ENCODE peak calls at places on chromosomes 6 and 20, in five cellular contexts. One of them, this sample, is unnamed.

GRCh38 chr6:110352603-110353303 is 5.4 kb downstream of the METTL24 start:
- DNase-seq in amniotic stem cell: no peak
- DNase-seq in NCI-H1694 treated with DMSO at 0.1 percent for 48 hours: no peak
- DNase-seq in myocyte: no peak
- DNase-seq in amygdala: no peak
- DNase-seq in this sample: no peak

GRCh38 chr6:118335325-118335724 is 212.8 kb upstream of the PLN start:
- DNase-seq in myocyte: peak; percentile 41
- DNase-seq in NCI-H1694 treated with DMSO at 0.1 percent for 48 hours: no peak
- DNase-seq in amniotic stem cell: no peak
- DNase-seq in amygdala: no peak
- DNase-seq in this sample: no peak

GRCh38 chr6:119791746-119792145 is 442.2 kb upstream of the MAN1A1 start:
- DNase-seq in amniotic stem cell: no peak
- DNase-seq in NCI-H1694 treated with DMSO at 0.1 percent for 48 hours: no peak
- DNase-seq in amygdala: no peak
- DNase-seq in myocyte: peak; percentile 5
- DNase-seq in this sample: no peak

GRCh38 chr6:136166815-136167214 is 83.3 kb downstream of the MTFR2 start:
- DNase-seq in NCI-H1694 treated with DMSO at 0.1 percent for 48 hours: no peak
- DNase-seq in amniotic stem cell: no peak
- DNase-seq in amygdala: no peak
- DNase-seq in myocyte: peak; percentile 7
- DNase-seq in this sample: no peak

GRCh38 chr6:7137335-7138106 is 29.8 kb downstream of the RREB1 start:
- DNase-seq in myocyte: peak; percentile 76
- DNase-seq in amniotic stem cell: no peak
- DNase-seq in NCI-H1694 treated with DMSO at 0.1 percent for 48 hours: no peak
- DNase-seq in amygdala: no peak
- DNase-seq in this sample: peak; percentile 56

GRCh38 chr6:101454106-101454676 is 60.7 kb downstream of the GRIK2 start:
- DNase-seq in myocyte: no peak
- DNase-seq in NCI-H1694 treated with DMSO at 0.1 percent for 48 hours: no peak
- DNase-seq in amniotic stem cell: no peak
- DNase-seq in amygdala: no peak
- DNase-seq in this sample: no peak

GRCh38 chr20:10730629-10731183 is 56.9 kb upstream of the JAG1 start:
- DNase-seq in amygdala: no peak
- DNase-seq in amniotic stem cell: no peak
- DNase-seq in NCI-H1694 treated with DMSO at 0.1 percent for 48 hours: no peak
- DNase-seq in myocyte: no peak
- DNase-seq in this sample: no peak

GRCh38 chr6:137415127-137415833 is 78.9 kb downstream of the OLIG3 start:
- DNase-seq in amniotic stem cell: peak; percentile 58
- DNase-seq in myocyte: peak; percentile 71
- DNase-seq in NCI-H1694 treated with DMSO at 0.1 percent for 48 hours: no peak
- DNase-seq in amygdala: no peak
- DNase-seq in this sample: peak; percentile 61

GRCh38 chr20:51037499-51038110 is 14.7 kb upstream of the KCNG1 start:
- DNase-seq in amygdala: no peak
- DNase-seq in myocyte: no peak
- DNase-seq in amniotic stem cell: no peak
- DNase-seq in NCI-H1694 treated with DMSO at 0.1 percent for 48 hours: peak; percentile 95
- DNase-seq in this sample: no peak

GRCh38 chr20:61263084-61263695 is 11.1 kb downstream of the CDH4 start:
- DNase-seq in amniotic stem cell: no peak
- DNase-seq in amygdala: no peak
- DNase-seq in NCI-H1694 treated with DMSO at 0.1 percent for 48 hours: no peak
- DNase-seq in myocyte: peak; percentile 13
- DNase-seq in this sample: peak; percentile 4

GRCh38 chr20:58054744-58055373 is 173.6 kb downstream of the ANKRD60 start:
- DNase-seq in amniotic stem cell: no peak
- DNase-seq in amygdala: no peak
- DNase-seq in myocyte: no peak
- DNase-seq in NCI-H1694 treated with DMSO at 0.1 percent for 48 hours: no peak
- DNase-seq in this sample: no peak

GRCh38 chr6:149306967-149307366 is 10.5 kb upstream of the TAB2 start:
- DNase-seq in amygdala: no peak
- DNase-seq in amniotic stem cell: no peak
- DNase-seq in NCI-H1694 treated with DMSO at 0.1 percent for 48 hours: no peak
- DNase-seq in myocyte: peak; percentile 27
- DNase-seq in this sample: no peak

GRCh38 chr6:129429953-129430352 is 280.0 kb downstream of the ARHGAP18 start:
- DNase-seq in amniotic stem cell: no peak
- DNase-seq in amygdala: no peak
- DNase-seq in NCI-H1694 treated with DMSO at 0.1 percent for 48 hours: no peak
- DNase-seq in myocyte: no peak
- DNase-seq in this sample: no peak

GRCh38 chr20:37376791-37377190 is 30.9 kb downstream of the SRC start:
- DNase-seq in amygdala: no peak
- DNase-seq in NCI-H1694 treated with DMSO at 0.1 percent for 48 hours: no peak
- DNase-seq in myocyte: no peak
- DNase-seq in amniotic stem cell: no peak
- DNase-seq in this sample: no peak

GRCh38 chr6:44247338-44248302 is 719 bp downstream of the HSP90AB1 start:
- DNase-seq in NCI-H1694 treated with DMSO at 0.1 percent for 48 hours: no peak
- DNase-seq in myocyte: peak; percentile 77
- DNase-seq in amygdala: no peak
- DNase-seq in amniotic stem cell: no peak
- DNase-seq in this sample: peak; percentile 83

GRCh38 chr20:7285918-7286556 is 518.6 kb downstream of the BMP2 start:
- DNase-seq in amygdala: peak; percentile 6
- DNase-seq in myocyte: peak; percentile 82
- DNase-seq in amniotic stem cell: peak; percentile 55
- DNase-seq in NCI-H1694 treated with DMSO at 0.1 percent for 48 hours: peak; percentile 73
- DNase-seq in this sample: no peak

GRCh38 chr20:63534427-63534830 is 2.7 kb downstream of the PTK6 start:
- DNase-seq in amniotic stem cell: no peak
- DNase-seq in myocyte: no peak
- DNase-seq in amygdala: no peak
- DNase-seq in NCI-H1694 treated with DMSO at 0.1 percent for 48 hours: no peak
- DNase-seq in this sample: no peak

GRCh38 chr6:293185-294174 is 1.2 kb downstream of the DUSP22 start:
- DNase-seq in NCI-H1694 treated with DMSO at 0.1 percent for 48 hours: no peak
- DNase-seq in myocyte: peak; percentile 70
- DNase-seq in amygdala: no peak
- DNase-seq in amniotic stem cell: no peak
- DNase-seq in this sample: no peak

GRCh38 chr20:12570371-12570770 is 438.4 kb upstream of the SPTLC3 start:
- DNase-seq in amygdala: no peak
- DNase-seq in NCI-H1694 treated with DMSO at 0.1 percent for 48 hours: peak; percentile 47
- DNase-seq in myocyte: no peak
- DNase-seq in amniotic stem cell: no peak
- DNase-seq in this sample: no peak

GRCh38 chr20:62835931-62836861 is 19.3 kb downstream of the COL9A3 start:
- DNase-seq in myocyte: no peak
- DNase-seq in amygdala: no peak
- DNase-seq in NCI-H1694 treated with DMSO at 0.1 percent for 48 hours: no peak
- DNase-seq in amniotic stem cell: no peak
- DNase-seq in this sample: no peak

GRCh38 chr6:70531133-70531532 is 35.6 kb upstream of the SDHAF4 start:
- DNase-seq in amygdala: no peak
- DNase-seq in myocyte: no peak
- DNase-seq in amniotic stem cell: no peak
- DNase-seq in NCI-H1694 treated with DMSO at 0.1 percent for 48 hours: no peak
- DNase-seq in this sample: no peak

GRCh38 chr20:50794846-50795634 is at the start of gene BCAS4:
- DNase-seq in amniotic stem cell: peak; percentile 68
- DNase-seq in NCI-H1694 treated with DMSO at 0.1 percent for 48 hours: peak; percentile 54
- DNase-seq in myocyte: peak; percentile 77
- DNase-seq in amygdala: no peak
- DNase-seq in this sample: peak; percentile 68

GRCh38 chr6:105492706-105493673 is 90.1 kb upstream of the PREP start:
- DNase-seq in amygdala: no peak
- DNase-seq in amniotic stem cell: no peak
- DNase-seq in NCI-H1694 treated with DMSO at 0.1 percent for 48 hours: no peak
- DNase-seq in myocyte: no peak
- DNase-seq in this sample: no peak

GRCh38 chr6:43359381-43359780 is 10.1 kb downstream of the ZNF318 start:
- DNase-seq in amygdala: no peak
- DNase-seq in NCI-H1694 treated with DMSO at 0.1 percent for 48 hours: no peak
- DNase-seq in amniotic stem cell: no peak
- DNase-seq in myocyte: no peak
- DNase-seq in this sample: no peak

GRCh38 chr6:83192871-83193746 is at the start of the genes PGM3 and RWDD2A:
- DNase-seq in amygdala: peak; percentile 25
- DNase-seq in amniotic stem cell: peak; percentile 82
- DNase-seq in NCI-H1694 treated with DMSO at 0.1 percent for 48 hours: peak; percentile 70
- DNase-seq in myocyte: peak; percentile 90
- DNase-seq in this sample: peak; percentile 89

GRCh38 chr6:170376386-170377084 is 70.0 kb downstream of the FAM120B start:
- DNase-seq in NCI-H1694 treated with DMSO at 0.1 percent for 48 hours: peak; percentile 12
- DNase-seq in myocyte: no peak
- DNase-seq in amniotic stem cell: no peak
- DNase-seq in amygdala: no peak
- DNase-seq in this sample: no peak